ENCODE peak calls at places on chromosome 19, in five cellular contexts. One of them, this sample, is unnamed.

GRCh38 chr19:17846146-17846545 is 1.6 kb downstream of the JAK3 start:
- DNase-seq in PC-3: no peak
- DNase-seq in neural progenitor cell: no peak
- DNase-seq in hepatocyte: no peak
- DNase-seq in GM23338: no peak
- DNase-seq in this sample: no peak

GRCh38 chr19:33558846-33559245 is 37.3 kb upstream of the PEPD start:
- DNase-seq in PC-3: no peak
- DNase-seq in hepatocyte: no peak
- DNase-seq in neural progenitor cell: no peak
- DNase-seq in GM23338: no peak
- DNase-seq in this sample: no peak

GRCh38 chr19:40392894-40393517 is 3.0 kb upstream of the HIPK4 start:
- DNase-seq in GM23338: no peak
- DNase-seq in neural progenitor cell: no peak
- DNase-seq in hepatocyte: peak
- DNase-seq in PC-3: peak
- DNase-seq in this sample: peak

GRCh38 chr19:32406161-32407003 is 812 bp downstream of the DPY19L3 start:
- DNase-seq in hepatocyte: no peak
- DNase-seq in PC-3: no peak
- DNase-seq in neural progenitor cell: peak
- DNase-seq in GM23338: peak
- DNase-seq in this sample: no peak

GRCh38 chr19:18418034-18418724 is 1.0 kb upstream of the SSBP4 start:
- DNase-seq in PC-3: no peak
- DNase-seq in neural progenitor cell: no peak
- DNase-seq in GM23338: no peak
- DNase-seq in hepatocyte: no peak
- DNase-seq in this sample: no peak

GRCh38 chr19:49339364-49340068 is 4.3 kb downstream of the CD37 start:
- DNase-seq in PC-3: peak
- DNase-seq in neural progenitor cell: peak
- DNase-seq in hepatocyte: peak
- DNase-seq in GM23338: peak
- DNase-seq in this sample: no peak

GRCh38 chr19:46896076-46896794 is 35.4 kb downstream of the ARHGAP35 start:
- DNase-seq in GM23338: no peak
- DNase-seq in neural progenitor cell: no peak
- DNase-seq in PC-3: no peak
- DNase-seq in hepatocyte: no peak
- DNase-seq in this sample: peak

GRCh38 chr19:10207026-10207425 is 12.3 kb upstream of the DNMT1 start:
- DNase-seq in GM23338: no peak
- DNase-seq in PC-3: no peak
- DNase-seq in hepatocyte: no peak
- DNase-seq in neural progenitor cell: no peak
- DNase-seq in this sample: no peak

GRCh38 chr19:9640956-9641355 is 19.9 kb upstream of the ZNF561 start:
- DNase-seq in GM23338: no peak
- DNase-seq in hepatocyte: no peak
- DNase-seq in neural progenitor cell: no peak
- DNase-seq in PC-3: peak
- DNase-seq in this sample: no peak

GRCh38 chr19:9835507-9835949 is 410 bp downstream of the PIN1 start:
- DNase-seq in PC-3: no peak
- DNase-seq in hepatocyte: no peak
- DNase-seq in neural progenitor cell: no peak
- DNase-seq in GM23338: no peak
- DNase-seq in this sample: no peak

GRCh38 chr19:51339313-51339686 is 2.6 kb downstream of the VSIG10L start:
- DNase-seq in PC-3: no peak
- DNase-seq in hepatocyte: peak
- DNase-seq in neural progenitor cell: peak
- DNase-seq in GM23338: peak
- DNase-seq in this sample: no peak

GRCh38 chr19:54507824-54508223 is 5.2 kb downstream of the LAIR2 start:
- DNase-seq in hepatocyte: no peak
- DNase-seq in GM23338: no peak
- DNase-seq in neural progenitor cell: no peak
- DNase-seq in PC-3: no peak
- DNase-seq in this sample: no peak

GRCh38 chr19:57887195-57887941 is 1.5 kb downstream of the ZNF814 start:
- DNase-seq in PC-3: no peak
- DNase-seq in hepatocyte: peak
- DNase-seq in neural progenitor cell: peak
- DNase-seq in GM23338: peak
- DNase-seq in this sample: no peak

GRCh38 chr19:54403054-54403453 is 12.2 kb upstream of the TTYH1 start:
- DNase-seq in hepatocyte: no peak
- DNase-seq in neural progenitor cell: no peak
- DNase-seq in GM23338: no peak
- DNase-seq in PC-3: no peak
- DNase-seq in this sample: no peak

GRCh38 chr19:33394723-33395560 is 21.4 kb downstream of the CEBPG start:
- DNase-seq in PC-3: no peak
- DNase-seq in hepatocyte: no peak
- DNase-seq in GM23338: no peak
- DNase-seq in neural progenitor cell: no peak
- DNase-seq in this sample: no peak

GRCh38 chr19:31499826-31500539 is 150.7 kb upstream of the TSHZ3 start:
- DNase-seq in hepatocyte: no peak
- DNase-seq in PC-3: no peak
- DNase-seq in GM23338: no peak
- DNase-seq in neural progenitor cell: no peak
- DNase-seq in this sample: no peak

GRCh38 chr19:55882626-55883025 is 46.3 kb downstream of the NLRP4 start:
- DNase-seq in GM23338: no peak
- DNase-seq in PC-3: no peak
- DNase-seq in hepatocyte: no peak
- DNase-seq in neural progenitor cell: no peak
- DNase-seq in this sample: no peak

GRCh38 chr19:14051980-14052379 is 9.9 kb downstream of the PALM3 start:
- DNase-seq in PC-3: no peak
- DNase-seq in hepatocyte: no peak
- DNase-seq in GM23338: no peak
- DNase-seq in neural progenitor cell: no peak
- DNase-seq in this sample: no peak

GRCh38 chr19:40687525-40688016 is 2.9 kb downstream of the NUMBL start:
- DNase-seq in GM23338: no peak
- DNase-seq in hepatocyte: no peak
- DNase-seq in neural progenitor cell: no peak
- DNase-seq in PC-3: no peak
- DNase-seq in this sample: no peak

GRCh38 chr19:49833594-49833993 is 15.5 kb downstream of the MED25 start:
- DNase-seq in GM23338: no peak
- DNase-seq in hepatocyte: no peak
- DNase-seq in PC-3: no peak
- DNase-seq in neural progenitor cell: no peak
- DNase-seq in this sample: no peak

GRCh38 chr19:41939861-41940442 is 11.7 kb upstream of the ERFL start:
- DNase-seq in GM23338: peak
- DNase-seq in hepatocyte: peak
- DNase-seq in PC-3: no peak
- DNase-seq in neural progenitor cell: peak
- DNase-seq in this sample: peak

GRCh38 chr19:23098988-23099387 is 17.8 kb upstream of the ZNF730 start:
- DNase-seq in GM23338: no peak
- DNase-seq in hepatocyte: no peak
- DNase-seq in neural progenitor cell: no peak
- DNase-seq in PC-3: no peak
- DNase-seq in this sample: no peak

GRCh38 chr19:18833849-18834643 is 2.3 kb downstream of the UPF1 start:
- DNase-seq in PC-3: peak
- DNase-seq in GM23338: peak
- DNase-seq in hepatocyte: peak
- DNase-seq in neural progenitor cell: peak
- DNase-seq in this sample: no peak

GRCh38 chr19:18336121-18336520 is 4.3 kb upstream of the PGPEP1 start:
- DNase-seq in GM23338: peak
- DNase-seq in neural progenitor cell: no peak
- DNase-seq in PC-3: no peak
- DNase-seq in hepatocyte: no peak
- DNase-seq in this sample: no peak

GRCh38 chr19:49871349-49871985 is 4.1 kb upstream of the PNKP start:
- DNase-seq in hepatocyte: no peak
- DNase-seq in neural progenitor cell: no peak
- DNase-seq in GM23338: no peak
- DNase-seq in PC-3: no peak
- DNase-seq in this sample: no peak

GRCh38 chr19:47380559-47380958 is 31.4 kb downstream of the DHX34 start:
- DNase-seq in hepatocyte: no peak
- DNase-seq in PC-3: no peak
- DNase-seq in GM23338: no peak
- DNase-seq in neural progenitor cell: no peak
- DNase-seq in this sample: no peak

GRCh38 chr19:33802001-33802400 is 5.3 kb downstream of the KCTD15 start:
- DNase-seq in PC-3: no peak
- DNase-seq in hepatocyte: no peak
- DNase-seq in GM23338: no peak
- DNase-seq in neural progenitor cell: no peak
- DNase-seq in this sample: no peak

DNA sequence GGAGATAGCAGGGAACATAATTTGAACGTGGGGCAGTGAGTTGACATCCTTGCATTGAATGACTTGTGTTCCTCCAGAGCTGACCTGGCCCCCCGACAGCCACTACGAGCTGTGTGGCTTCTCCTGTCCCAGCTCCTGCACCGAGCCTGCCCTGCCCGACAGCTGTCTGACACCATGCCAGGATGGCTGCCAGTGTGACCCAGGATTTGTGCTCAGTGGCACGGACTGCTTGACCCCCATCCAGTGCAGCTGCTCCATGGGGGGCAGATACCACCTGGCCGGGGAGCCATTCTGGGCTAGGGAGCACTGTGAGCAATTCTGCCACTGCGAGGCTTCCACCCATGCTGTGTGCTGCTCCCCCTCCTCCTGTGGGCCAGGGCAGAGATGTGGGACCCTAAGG is 29.2 kb upstream of the FXYD3 start:
- DNase-seq in hepatocyte: no peak
- DNase-seq in PC-3: no peak
- DNase-seq in GM23338: no peak
- DNase-seq in neural progenitor cell: no peak
- DNase-seq in this sample: no peak
- TF ChIP-seq EZH2phosphoT487 in hepatocyte: no peak
- TF ChIP-seq EZH2phosphoT487 in PC-3: no peak
- TF ChIP-seq EZH2phosphoT487 in GM23338: no peak
- TF ChIP-seq EZH2phosphoT487 in neural progenitor cell: no peak
- TF ChIP-seq EZH2phosphoT487 in this sample: no peak

GRCh38 chr19:11552666-11553372 is 6.2 kb downstream of the ELOF1 start:
- DNase-seq in GM23338: no peak
- DNase-seq in hepatocyte: no peak
- DNase-seq in neural progenitor cell: no peak
- DNase-seq in PC-3: no peak
- DNase-seq in this sample: peak
- H3K27ac ChIP-seq in GM23338: peak
- H3K27ac ChIP-seq in hepatocyte: no peak
- H3K27ac ChIP-seq in neural progenitor cell: no peak
- H3K27ac ChIP-seq in PC-3: no peak
- H3K27ac ChIP-seq in this sample: peak

GRCh38 chr19:3047307-3048189 is 14.7 kb downstream of the TLE5 start:
- DNase-seq in PC-3: peak
- DNase-seq in neural progenitor cell: peak
- DNase-seq in hepatocyte: peak
- DNase-seq in GM23338: peak
- DNase-seq in this sample: peak
- H2AFZ ChIP-seq in PC-3: peak
- H2AFZ ChIP-seq in neural progenitor cell: no peak
- H2AFZ ChIP-seq in hepatocyte: peak
- H2AFZ ChIP-seq in GM23338: no peak
- H2AFZ ChIP-seq in this sample: peak

GRCh38 chr19:16155128-16155527 is 11.6 kb downstream of the HSH2D start:
- DNase-seq in GM23338: no peak
- DNase-seq in neural progenitor cell: no peak
- DNase-seq in hepatocyte: no peak
- DNase-seq in PC-3: no peak
- DNase-seq in this sample: no peak

GRCh38 chr19:16156904-16157303 is 13.4 kb downstream of the HSH2D start:
- DNase-seq in hepatocyte: no peak
- DNase-seq in PC-3: no peak
- DNase-seq in GM23338: no peak
- DNase-seq in neural progenitor cell: no peak
- DNase-seq in this sample: no peak

GRCh38 chr19:16157601-16158000 is 14.1 kb downstream of the HSH2D start:
- DNase-seq in hepatocyte: no peak
- DNase-seq in neural progenitor cell: no peak
- DNase-seq in GM23338: no peak
- DNase-seq in PC-3: no peak
- DNase-seq in this sample: no peak

GRCh38 chr19:16153582-16154336 is 10.3 kb downstream of the HSH2D start:
- DNase-seq in GM23338: peak
- DNase-seq in hepatocyte: peak
- DNase-seq in PC-3: peak
- DNase-seq in neural progenitor cell: peak
- DNase-seq in this sample: peak

GRCh38 chr19:16154557-16154956 is 11.1 kb downstream of the HSH2D start:
- DNase-seq in neural progenitor cell: no peak
- DNase-seq in PC-3: no peak
- DNase-seq in GM23338: no peak
- DNase-seq in hepatocyte: no peak
- DNase-seq in this sample: no peak
- TF ChIP-seq EZH2phosphoT487 in neural progenitor cell: no peak
- TF ChIP-seq EZH2phosphoT487 in PC-3: no peak
- TF ChIP-seq EZH2phosphoT487 in GM23338: no peak
- TF ChIP-seq EZH2phosphoT487 in hepatocyte: no peak
- TF ChIP-seq EZH2phosphoT487 in this sample: no peak

DNA sequence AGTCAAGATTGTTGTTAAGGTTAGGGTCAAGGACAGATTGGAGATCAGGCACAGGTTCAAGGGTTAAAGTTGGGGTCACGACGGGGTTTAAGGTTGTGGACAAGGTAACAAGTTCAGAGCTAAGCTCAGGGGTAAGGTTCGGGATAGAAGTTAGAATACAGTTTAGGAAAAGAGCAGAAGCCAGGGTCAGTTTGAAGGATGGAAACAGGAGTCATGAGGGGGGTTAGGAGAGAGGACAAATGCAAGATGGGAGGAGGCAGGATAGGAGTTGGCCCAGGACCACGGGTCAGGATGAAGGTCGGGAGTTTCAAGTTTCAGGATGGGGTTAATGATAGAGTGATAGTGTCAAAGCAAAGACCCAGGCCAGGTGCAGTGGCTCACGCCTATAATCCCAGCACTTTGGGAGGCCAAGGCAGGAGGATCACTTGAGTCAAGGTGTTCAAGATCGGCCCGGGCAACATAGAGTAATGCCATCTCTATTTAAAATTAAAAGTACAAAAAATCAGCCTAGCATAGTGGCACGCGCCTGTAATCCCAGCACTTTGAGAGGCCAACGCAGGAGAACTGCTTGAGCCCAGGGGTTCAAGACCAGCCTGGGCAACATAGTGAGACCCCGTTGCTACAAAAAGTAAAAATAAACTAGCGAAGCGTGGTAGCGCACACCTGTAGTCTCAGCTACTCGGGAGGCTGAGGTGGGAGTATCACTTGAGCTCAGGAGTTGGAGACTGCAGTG is 7.7 kb downstream of the NPHS1 start:
- DNase-seq in neural progenitor cell: no peak
- DNase-seq in PC-3: no peak
- DNase-seq in hepatocyte: no peak
- DNase-seq in GM23338: no peak
- DNase-seq in this sample: no peak
- H3K27ac ChIP-seq in neural progenitor cell: no peak
- H3K27ac ChIP-seq in PC-3: no peak
- H3K27ac ChIP-seq in hepatocyte: no peak
- H3K27ac ChIP-seq in GM23338: no peak
- H3K27ac ChIP-seq in this sample: no peak

This sample was measured in OCI-LY7.